ENCODE peak calls at places on chromosomes 4 and X, in four cellular contexts. M, A, D and W are unnamed samples.

GRCh38 chr4:105797225-105797624 is 88.6 kb downstream of the GSTCD start:
- DNase-seq in M (no peak), A (no peak), D (no peak), W (no peak)

GRCh38 chrX:13597928-13598327 is 28.5 kb downstream of the EGFL6 start:
- DNase-seq in A (no peak), D (no peak), M (no peak), W (no peak)

GRCh38 chrX:24506082-24506481 is 41.0 kb downstream of the PDK3 start:
- DNase-seq in D (peak; percentile 2), A (no peak), M (no peak), W (no peak)

GRCh38 chr4:186067757-186068385 is 1.1 kb upstream of the TLR3 start:
- DNase-seq in M (peak; percentile 45), D (peak; percentile 58), A (peak; percentile 56), W (no peak)

GRCh38 chr4:76948441-76949292 is 885 bp upstream of the SEPTIN11 start:
- DNase-seq in A (peak; percentile 89), M (no peak), D (peak; percentile 73), W (peak; percentile 47)

GRCh38 chr4:107666134-107666533 is 53.9 kb downstream of the PAPSS1 start:
- DNase-seq in A (no peak), D (no peak), M (no peak), W (no peak)

GRCh38 chr4:52588097-52588496 is 71.0 kb downstream of the USP46 start:
- DNase-seq in A (peak; percentile 51), M (peak; percentile 70), D (peak; percentile 44), W (no peak)

GRCh38 chr4:87527446-87528240 is 1.5 kb downstream of the SPARCL1 start:
- DNase-seq in M (no peak), A (no peak), D (no peak), W (no peak)

GRCh38 chr4:86178216-86178615 is 181.6 kb downstream of the MAPK10 start:
- DNase-seq in M (no peak), A (no peak), D (no peak), W (no peak)

GRCh38 chr4:139860435-139861024 is 194.9 kb downstream of the MGST2 start:
- DNase-seq in D (no peak), M (no peak), A (no peak), W (no peak)

GRCh38 chr4:151771664-151772063 is 10.9 kb upstream of the GATB start:
- DNase-seq in A (no peak), D (no peak), M (no peak), W (no peak)

GRCh38 chr4:53763813-53764597 is 172.7 kb upstream of the LNX1 start:
- DNase-seq in A (no peak), M (no peak), D (peak; percentile 82), W (no peak)

GRCh38 chrX:151505796-151506195 is 57.7 kb upstream of the PASD1 start:
- DNase-seq in D (no peak), A (no peak), M (peak; percentile 44), W (no peak)

GRCh38 chr4:19987746-19988145 is 264.0 kb upstream of the SLIT2 start:
- DNase-seq in A (no peak), M (no peak), D (peak; percentile 6), W (no peak)

GRCh38 chrX:115649461-115650063 is 88.6 kb downstream of the PLS3 start:
- DNase-seq in D (peak; percentile 23), A (no peak), M (no peak), W (no peak)

GRCh38 chrX:115652221-115652620 is 91.2 kb downstream of the PLS3 start:
- DNase-seq in A (no peak), M (no peak), D (peak; percentile 14), W (no peak)

GRCh38 chrX:115650916-115651315 is 89.9 kb downstream of the PLS3 start:
- DNase-seq in D (peak; percentile 38), M (peak; percentile 50), A (no peak), W (no peak)

GRCh38 chrX:115650449-115650848 is 89.5 kb downstream of the PLS3 start:
- DNase-seq in D (no peak), A (no peak), M (no peak), W (no peak)
- H3K27ac ChIP-seq in D (peak overlapping the region; percentile 35), A (no peak overlapping the region), M (peak overlapping the region; percentile 68), W (no peak overlapping the region)

GRCh38 chr4:120771907-120772306 is 150.6 kb downstream of the PRDM5 start:
- DNase-seq in D (no peak), A (no peak), M (no peak), W (no peak)
- TF ChIP-seq CTCF in D (peak; percentile 9), A (no peak), M (peak; percentile 53), W (no peak)

DNA sequence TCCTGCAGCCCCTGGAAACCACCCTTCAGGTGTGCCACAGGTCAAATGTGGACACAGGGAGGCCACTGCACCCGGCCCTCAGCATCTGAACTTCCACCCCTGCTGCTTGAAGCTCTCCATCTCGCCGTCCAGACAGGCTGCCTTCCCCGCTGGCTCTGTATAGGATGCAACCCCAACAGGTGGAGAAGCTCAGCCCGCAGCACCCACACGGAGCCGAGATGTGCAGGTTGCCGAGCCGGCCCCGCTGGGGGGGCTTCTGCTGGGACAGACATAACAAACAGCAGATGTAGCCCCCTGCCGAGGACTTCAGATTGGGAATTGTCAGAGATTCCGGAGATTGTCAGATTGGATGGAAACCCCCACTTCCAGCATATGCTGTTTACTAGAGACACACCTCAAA is 20.5 kb downstream of the TMEM187 start:
- DNase-seq in D (no peak), M (no peak), A (no peak), W (no peak)
- H3K27me3 ChIP-seq in D (no peaks in the 10 kb centered on the region), M (no peaks in the 10 kb centered on the region), A (no peaks in the 10 kb centered on the region), W (no peaks in the 10 kb centered on the region)

GRCh38 chr4:183434264-183435045 is 10.0 kb upstream of the CDKN2AIP start:
- DNase-seq in M (no peak), A (no peak), D (no peak), W (no peak)

GRCh38 chr4:183431614-183432013 is 12.8 kb upstream of the CDKN2AIP start:
- DNase-seq in M (no peak), D (no peak), A (no peak), W (no peak)

GRCh38 chr4:183429489-183429888 is 14.9 kb upstream of the CDKN2AIP start:
- DNase-seq in A (no peak), D (no peak), M (no peak), W (no peak)

GRCh38 chr4:183430317-183430986 is 14.0 kb upstream of the CDKN2AIP start:
- DNase-seq in A (no peak), M (peak; percentile 58), D (no peak), W (peak; percentile 34)

GRCh38 chr4:183430987-183431347 is 13.5 kb upstream of the CDKN2AIP start:
- DNase-seq in D (no peak), M (no peak), A (no peak), W (no peak)
- H3K27ac ChIP-seq in D (no peak overlapping the region), M (peak overlapping the region; percentile 27), A (no peak overlapping the region), W (peak overlapping the region; percentile 2)

DNA sequence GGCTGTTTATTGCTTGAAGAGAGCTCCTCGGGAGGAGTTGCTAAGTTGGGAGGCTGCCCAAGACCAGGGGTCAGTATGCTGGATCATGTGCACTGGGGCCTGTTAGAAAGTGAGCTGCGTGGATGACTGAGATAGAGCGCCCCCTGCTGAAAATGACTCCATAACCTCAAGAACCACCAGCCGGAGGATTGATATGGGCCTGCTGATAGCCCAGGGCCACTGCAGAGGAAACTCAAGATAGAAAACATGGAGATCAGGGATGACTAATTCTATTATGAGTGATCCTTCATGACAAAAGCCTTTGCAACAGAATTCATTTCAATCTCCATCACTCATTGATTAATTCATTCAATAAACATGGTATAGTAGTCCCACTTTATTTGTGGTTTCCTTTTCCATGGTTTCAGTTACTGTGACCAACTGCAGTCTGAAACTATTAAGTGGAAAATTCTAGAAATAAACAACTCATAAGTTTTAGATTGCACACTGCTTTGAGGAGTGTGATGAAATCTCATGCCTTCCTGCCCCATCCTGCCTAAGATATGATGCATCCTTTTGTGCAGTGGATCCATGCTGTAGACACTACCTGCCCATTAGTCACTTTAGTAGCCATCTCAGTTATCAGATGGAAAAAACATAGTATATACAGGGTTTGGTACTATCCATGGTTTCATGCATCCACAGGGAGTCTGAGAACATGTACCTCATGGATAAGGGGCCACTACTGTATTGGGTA is 126.7 kb upstream of the MBNL3 start:
- DNase-seq in M (peak; percentile 63), A (no peak), D (peak; percentile 34), W (peak; percentile 43)
- TF ChIP-seq CTCF in M (peak; percentile 58), A (peak; percentile 33), D (peak; percentile 64), W (peak; percentile 15)

GRCh38 chrX:137427061-137427778 is 138.7 kb upstream of the ZIC3 start:
- DNase-seq in M (peak; percentile 52), D (no peak), A (no peak), W (no peak)

GRCh38 chrX:137424679-137425078 is 141.2 kb upstream of the ZIC3 start:
- DNase-seq in D (no peak), A (no peak), M (no peak), W (no peak)

GRCh38 chrX:137427813-137428212 is 138.1 kb upstream of the ZIC3 start:
- DNase-seq in D (no peak), A (no peak), M (no peak), W (no peak)

GRCh38 chrX:137425273-137425902 is 140.5 kb upstream of the ZIC3 start:
- DNase-seq in M (no peak), A (no peak), D (no peak), W (no peak)

GRCh38 chrX:137423241-137423640 is 142.7 kb upstream of the ZIC3 start:
- DNase-seq in M (no peak), A (no peak), D (no peak), W (no peak)
- H3K27me3 ChIP-seq in M (peaks cover 37% of the 10 kb centered on the region), A (peaks cover 10% of the 10 kb centered on the region), D (peaks cover 4% of the 10 kb centered on the region), W (peaks cover 25% of the 10 kb centered on the region)

GRCh38 chrX:21151051-21151450 is 223.2 kb upstream of the CNKSR2 start:
- DNase-seq in A (no peak), M (no peak), D (no peak), W (no peak)

GRCh38 chrX:21158678-21159077 is 215.5 kb upstream of the CNKSR2 start:
- DNase-seq in A (no peak), D (no peak), M (no peak), W (no peak)

GRCh38 chrX:21150208-21150607 is 224.0 kb upstream of the CNKSR2 start:
- DNase-seq in A (no peak), M (no peak), D (no peak), W (no peak)

GRCh38 chrX:21153503-21153902 is 220.7 kb upstream of the CNKSR2 start:
- DNase-seq in D (peak; percentile 23), A (no peak), M (no peak), W (no peak)

GRCh38 chrX:21153033-21153432 is 221.2 kb upstream of the CNKSR2 start:
- DNase-seq in M (no peak), A (no peak), D (no peak), W (no peak)
- H3K27ac ChIP-seq in M (no peak overlapping the region), A (no peak overlapping the region), D (no peak overlapping the region), W (no peak overlapping the region)

GRCh38 chrX:70960728-70961127 is 29.8 kb upstream of the SLC7A3 start:
- DNase-seq in M (no peak), D (no peak), A (no peak), W (no peak)
- TF ChIP-seq CTCF in M (peak; percentile 32), D (no peak), A (no peak), W (no peak)

DNA sequence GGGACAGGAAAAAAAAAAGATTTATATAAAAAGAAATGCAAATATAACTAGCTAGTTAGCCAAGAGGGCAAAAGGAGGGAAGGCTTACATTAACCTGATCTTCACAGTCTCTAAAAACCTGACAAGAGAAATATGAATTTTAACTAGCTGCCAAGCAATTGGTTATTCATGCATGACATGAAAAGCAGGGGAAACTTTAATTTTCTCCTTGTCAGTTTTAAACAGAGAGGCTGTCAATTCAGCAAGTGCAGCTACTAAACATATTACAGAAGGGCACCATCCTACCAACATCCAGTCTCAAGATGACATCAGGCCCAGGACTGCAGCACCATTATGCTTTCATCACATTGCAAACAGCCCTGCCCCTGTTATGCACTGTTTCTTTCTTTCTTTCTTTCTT is 38.8 kb upstream of the CBR4 start:
- DNase-seq in D (no peak), M (no peak), A (no peak), W (no peak)
- H3K27me3 ChIP-seq in D (no peaks in the 10 kb centered on the region), M (no peaks in the 10 kb centered on the region), A (no peaks in the 10 kb centered on the region), W (no peaks in the 10 kb centered on the region)